ENCODE peak calls at places on chromosome 7, in ten cellular contexts. M is RWPE1, L is AG04450, I is mesothelial cell of epicardium, F is WTC11, R is heart right ventricle, V is mammary epithelial cell, N is GM12865, G is endothelial cell, O is ovary. W is an unnamed sample.
A peak's percentile ranks its signal among the peaks of the same experiment; 100 is the strongest.

GRCh38 chr7:90618880-90619279 is 22.8 kb downstream of the CDK14 start:
- DNase-seq in M (no peak), O (no peak), G (no peak), N (no peak), R (no peak), I (no peak), F (no peak), V (no peak), L (no peak), W (no peak)

GRCh38 chr7:147279516-147279915 is 1162.9 kb downstream of the CNTNAP2 start:
- DNase-seq in M (no peak), G (no peak), L (no peak), R (no peak), N (no peak), F (no peak), O (no peak), I (no peak), V (no peak), W (no peak)

GRCh38 chr7:30145521-30145920 is 10.7 kb downstream of the MTURN start:
- DNase-seq in R (no peak), V (no peak), G (no peak), F (no peak), N (no peak), O (no peak), I (no peak), L (no peak), M (no peak), W (no peak)

GRCh38 chr7:147197006-147197405 is 1080.4 kb downstream of the CNTNAP2 start:
- DNase-seq in R (no peak), O (no peak), L (no peak), F (no peak), M (no peak), N (peak; percentile 1), V (no peak), I (no peak), G (no peak), W (no peak)

GRCh38 chr7:77326131-77326530 is 90.0 kb downstream of the GSAP start:
- DNase-seq in F (no peak), I (no peak), V (peak; percentile 71), O (no peak), N (peak; percentile 42), R (no peak), L (no peak), G (no peak), M (no peak), W (no peak)

GRCh38 chr7:116802784-116803183 is 59.6 kb upstream of the CAPZA2 start:
- DNase-seq in F (no peak), I (no peak), O (no peak), L (no peak), N (peak; percentile 58), R (peak; percentile 26), V (peak; percentile 80), M (peak; percentile 41), G (peak; percentile 19), W (no peak)

GRCh38 chr7:20519641-20520040 is 95.8 kb upstream of the ABCB5 start:
- DNase-seq in V (no peak), M (no peak), R (no peak), N (no peak), G (no peak), L (no peak), O (no peak), F (no peak), I (no peak), W (no peak)

GRCh38 chr7:151366872-151367207 is 25.2 kb downstream of the NUB1 start:
- DNase-seq in R (no peak), O (no peak), I (no peak), V (no peak), N (no peak), M (no peak), L (peak; percentile 80), G (no peak), F (no peak), W (no peak)

GRCh38 chr7:134954197-134955082 is 31.9 kb upstream of the AGBL3 start:
- DNase-seq in R (no peak), M (peak; percentile 4), L (no peak), N (peak; percentile 51), F (no peak), G (no peak), O (no peak), I (no peak), V (no peak), W (no peak)

GRCh38 chr7:47582748-47583740 is 1.1 kb upstream of the TNS3 start:
- DNase-seq in I (no peak), R (no peak), N (no peak), G (no peak), M (no peak), V (no peak), O (peak; percentile 68), F (no peak), L (no peak), W (no peak)

GRCh38 chr7:121235221-121235620 is 93.6 kb upstream of the WNT16 start:
- DNase-seq in G (no peak), V (no peak), I (no peak), R (no peak), M (no peak), O (no peak), N (no peak), F (no peak), L (no peak), W (no peak)

GRCh38 chr7:51141451-51141971 is 175.1 kb downstream of the COBL start:
- DNase-seq in G (peak; percentile 22), O (no peak), N (no peak), R (no peak), I (no peak), L (peak; percentile 1), V (peak; percentile 48), F (no peak), M (peak; percentile 60), W (no peak)

GRCh38 chr7:127393370-127394058 is 1.0 kb upstream of the ZNF800 start:
- DNase-seq in R (peak; percentile 13), F (peak; percentile 15), N (no peak), L (no peak), I (no peak), G (no peak), M (no peak), V (no peak), O (peak; percentile 18), W (peak; percentile 12)

GRCh38 chr7:125386211-125386610 is 456.6 kb upstream of the POT1 start:
- DNase-seq in N (no peak), V (no peak), L (no peak), O (no peak), F (no peak), I (no peak), M (no peak), G (no peak), R (no peak), W (no peak)

GRCh38 chr7:125382401-125382800 is 452.8 kb upstream of the POT1 start:
- DNase-seq in O (no peak), I (no peak), V (no peak), R (no peak), M (no peak), G (no peak), L (no peak), F (no peak), N (no peak), W (no peak)

GRCh38 chr7:125383324-125383723 is 453.7 kb upstream of the POT1 start:
- DNase-seq in M (peak; percentile 2), R (no peak), L (no peak), F (no peak), G (no peak), V (peak; percentile 4), O (no peak), N (no peak), I (no peak), W (no peak)
- TF ChIP-seq CTCF in M (peak; percentile 11), R (no peak), L (no peak), F (no peak), G (no peak), V (peak; percentile 19), O (no peak), N (no peak), I (no peak), W (no peak)

GRCh38 chr7:148628011-148628410 is 37.4 kb downstream of the C7orf33 start:
- DNase-seq in V (no peak), I (no peak), M (no peak), G (no peak), F (no peak), L (no peak), R (no peak), O (no peak), N (no peak), W (no peak)

GRCh38 chr7:148625342-148625741 is 34.8 kb downstream of the C7orf33 start:
- DNase-seq in M (no peak), V (no peak), F (no peak), R (no peak), L (no peak), N (no peak), G (no peak), I (no peak), O (no peak), W (no peak)

GRCh38 chr7:148623586-148624282 is 33.2 kb downstream of the C7orf33 start:
- DNase-seq in N (no peak), L (no peak), O (no peak), M (no peak), I (no peak), R (no peak), F (no peak), G (no peak), V (peak; percentile 36), W (no peak)

GRCh38 chr7:148624735-148625134 is 34.2 kb downstream of the C7orf33 start:
- DNase-seq in L (no peak), R (no peak), N (no peak), F (no peak), M (no peak), G (no peak), I (no peak), V (no peak), O (no peak), W (no peak)

GRCh38 chr7:148626828-148627227 is 36.3 kb downstream of the C7orf33 start:
- DNase-seq in O (no peak), I (no peak), V (no peak), G (no peak), L (no peak), F (no peak), N (no peak), R (no peak), M (no peak), W (no peak)
- TF ChIP-seq CTCF in O (no peak), I (no peak), V (no peak), G (no peak), L (no peak), F (no peak), N (no peak), R (no peak), M (no peak), W (no peak)

DNA sequence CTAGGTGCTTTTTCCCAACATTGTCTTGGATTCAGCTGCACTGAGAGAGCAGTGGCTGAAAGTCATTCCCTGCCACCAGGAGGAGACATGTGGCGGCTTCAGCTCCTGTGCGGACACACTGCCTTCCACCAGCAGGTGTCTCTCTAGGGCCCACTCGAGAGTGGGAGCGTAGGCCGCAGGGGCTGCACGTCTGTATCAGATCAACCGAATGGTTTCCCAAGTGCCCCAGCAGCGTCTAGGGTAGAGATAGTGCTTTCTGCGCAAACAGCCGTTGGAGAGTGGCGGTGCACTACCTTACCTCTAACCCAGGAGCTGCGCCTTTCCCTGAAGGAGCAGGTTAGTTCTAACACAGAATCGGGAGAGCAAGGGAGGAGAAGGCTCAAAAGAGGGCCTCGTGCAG is 31.7 kb downstream of the PAPOLB start:
- DNase-seq in V (no peak), N (peak; percentile 69), I (peak; percentile 77), O (no peak), R (peak; percentile 64), G (peak; percentile 89), L (peak; percentile 20), M (no peak), F (peak; percentile 88), W (peak; percentile 71)
- TF ChIP-seq CTCF in V (no peak), N (peak; percentile 74), I (peak; percentile 55), O (peak; percentile 45), R (peak; percentile 86), G (peak; percentile 61), L (peak; percentile 83), M (peak; percentile 33), F (peak; percentile 66), W (peak; percentile 71)

GRCh38 chr7:156969972-156970420 is 20.5 kb downstream of the NOM1 start:
- DNase-seq in F (no peak), O (no peak), L (no peak), R (no peak), V (peak; percentile 85), N (no peak), M (no peak), G (no peak), I (peak; percentile 20), W (no peak)
- TF ChIP-seq CTCF in F (peak; percentile 11), O (no peak), L (peak; percentile 33), R (peak; percentile 55), V (no peak), N (peak; percentile 15), M (peak; percentile 55), G (peak; percentile 74), I (peak; percentile 78), W (peak; percentile 21)

W was measured in nephron progenitor cell.